ENCODE peak calls at places on chromosomes 7 and 10, in six cellular contexts. E is endothelial cell of umbilical vein, S is psoas muscle, T is tibial nerve, Q is heart right ventricle, V is PC-9. W is an unnamed sample. For H3K27me3, the result is how much of the 10 kb centered on the place peaks cover.

GRCh38 chr7:117755136-117755535 is 118.1 kb downstream of the CTTNBP2 start:
- DNase-seq in E (no peak), S (no peak), T (no peak), Q (no peak), V (no peak), W (no peak)

GRCh38 chr10:68330852-68331454 is 911 bp upstream of the HNRNPH3 start:
- DNase-seq in E (no peak), S (peak), T (peak), Q (peak), V (no peak), W (peak)

GRCh38 chr7:118449797-118450196 is 225.3 kb downstream of the ANKRD7 start:
- DNase-seq in E (no peak), S (no peak), T (no peak), Q (no peak), V (no peak), W (no peak)

GRCh38 chr10:87684001-87684628 is 24.4 kb downstream of the PAPSS2 start:
- DNase-seq in E (no peak), S (no peak), T (no peak), Q (no peak), V (no peak), W (no peak)

GRCh38 chr10:120423350-120424197 is 33.5 kb upstream of the PLPP4 start:
- DNase-seq in E (peak), S (no peak), T (peak), Q (peak), V (no peak), W (peak)

GRCh38 chr7:114086491-114086905 is 167.7 kb upstream of the PPP1R3A start:
- DNase-seq in E (no peak), S (peak), T (no peak), Q (no peak), V (no peak), W (no peak)

GRCh38 chr7:64863969-64864368 is 39.1 kb upstream of the ZNF273 start:
- DNase-seq in E (no peak), S (no peak), T (no peak), Q (no peak), V (no peak), W (no peak)

GRCh38 chr7:128084896-128085608 is 53.8 kb upstream of the LRRC4 start:
- DNase-seq in E (no peak), S (no peak), T (no peak), Q (peak), V (no peak), W (no peak)

GRCh38 chr7:156620246-156620775 is 20.3 kb upstream of the RNF32 start:
- DNase-seq in E (no peak), S (no peak), T (no peak), Q (no peak), V (no peak), W (peak)

GRCh38 chr7:4634166-4634565 is 47.9 kb upstream of the FOXK1 start:
- DNase-seq in E (no peak), S (no peak), T (no peak), Q (no peak), V (peak), W (no peak)

GRCh38 chr10:82796510-82796909 is 921.5 kb downstream of the NRG3 start:
- DNase-seq in E (peak), S (no peak), T (no peak), Q (no peak), V (no peak), W (no peak)

GRCh38 chr7:131843862-131844261 is 287.4 kb upstream of the PODXL start:
- DNase-seq in E (no peak), S (no peak), T (no peak), Q (peak), V (no peak), W (no peak)

GRCh38 chr7:26664735-26665420 is 199.5 kb downstream of the SKAP2 start:
- DNase-seq in E (peak), S (no peak), T (no peak), Q (no peak), V (peak), W (peak)

GRCh38 chr10:117532451-117533107 is 10.0 kb upstream of the EMX2 start:
- DNase-seq in E (no peak), S (no peak), T (no peak), Q (no peak), V (no peak), W (no peak)

GRCh38 chr10:44830022-44830421 is 81.1 kb upstream of the TMEM72 start:
- DNase-seq in E (no peak), S (no peak), T (no peak), Q (no peak), V (peak), W (no peak)

GRCh38 chr7:51350195-51350896 is 33.7 kb upstream of the COBL start:
- DNase-seq in E (no peak), S (no peak), T (no peak), Q (no peak), V (peak), W (peak)

GRCh38 chr7:69776611-69777010 is 178.3 kb downstream of the AUTS2 start:
- DNase-seq in E (no peak), S (no peak), T (no peak), Q (no peak), V (peak), W (no peak)

GRCh38 chr10:127577376-127577775 is 28.3 kb downstream of the NPS start:
- DNase-seq in E (no peak), S (no peak), T (no peak), Q (no peak), V (no peak), W (no peak)

GRCh38 chr7:88153378-88153777 is 66.5 kb downstream of the SRI start:
- DNase-seq in E (no peak), S (no peak), T (no peak), Q (no peak), V (no peak), W (no peak)

GRCh38 chr10:17290226-17290625 is 62.2 kb downstream of the VIM start:
- DNase-seq in E (peak), S (no peak), T (no peak), Q (no peak), V (peak), W (no peak)

GRCh38 chr10:8310930-8311329 is 256.4 kb downstream of the GATA3 start:
- DNase-seq in E (no peak), S (no peak), T (no peak), Q (no peak), V (no peak), W (no peak)

GRCh38 chr7:157506268-157506667 is 169.5 kb downstream of the DNAJB6 start:
- DNase-seq in E (no peak), S (peak), T (no peak), Q (no peak), V (no peak), W (no peak)

GRCh38 chr10:1293636-1294440 is 237.7 kb downstream of the WDR37 start:
- DNase-seq in E (no peak), S (no peak), T (no peak), Q (no peak), V (no peak), W (no peak)

GRCh38 chr7:148723846-148724245 is 25.1 kb downstream of the CUL1 start:
- DNase-seq in E (no peak), S (no peak), T (no peak), Q (no peak), V (no peak), W (no peak)

GRCh38 chr10:90227259-90227658 is 525.9 kb downstream of the KIF20B start:
- DNase-seq in E (peak), S (no peak), T (no peak), Q (no peak), V (peak), W (no peak)

GRCh38 chr7:35253680-35254495 is at the start of gene TBX20:
- DNase-seq in E (peak), S (peak), T (no peak), Q (peak), V (no peak), W (peak)

GRCh38 chr10:13977861-13978843 is 352.6 kb downstream of the FRMD4A start:
- DNase-seq in E (no peak), S (no peak), T (no peak), Q (no peak), V (no peak), W (no peak)

GRCh38 chr10:131121511-131122035 is 189.9 kb downstream of the TCERG1L start:
- DNase-seq in E (no peak), S (no peak), T (no peak), Q (no peak), V (no peak), W (no peak)

GRCh38 chr7:119643558-119643957 is 629.4 kb upstream of the KCND2 start:
- DNase-seq in E (no peak), S (no peak), T (no peak), Q (no peak), V (no peak), W (no peak)

GRCh38 chr10:28975891-28976471 is 298.7 kb downstream of the BAMBI start:
- DNase-seq in E (no peak), S (no peak), T (no peak), Q (no peak), V (no peak), W (no peak)

GRCh38 chr10:94076325-94076841 is 82.7 kb downstream of the PLCE1 start:
- DNase-seq in E (no peak), S (no peak), T (peak), Q (peak), V (no peak), W (peak)

GRCh38 chr10:18145652-18146051 is 5.4 kb downstream of the CACNB2 start:
- DNase-seq in E (no peak), S (no peak), T (no peak), Q (no peak), V (no peak), W (no peak)

GRCh38 chr7:41918597-41918996 is 215.7 kb upstream of the INHBA start:
- DNase-seq in E (no peak), S (no peak), T (no peak), Q (no peak), V (no peak), W (no peak)

GRCh38 chr7:50349399-50349798 is 44.9 kb downstream of the IKZF1 start:
- DNase-seq in E (no peak), S (no peak), T (no peak), Q (no peak), V (no peak), W (no peak)

GRCh38 chr7:27187158-27187701 is 2.2 kb upstream of the HOXA11 start:
- DNase-seq in E (peak), S (no peak), T (no peak), Q (no peak), V (no peak), W (no peak)

GRCh38 chr10:63720072-63720537 is 198.9 kb downstream of the REEP3 start:
- DNase-seq in E (peak), S (no peak), T (peak), Q (peak), V (peak), W (peak)

GRCh38 chr7:4700577-4701235 is 18.6 kb downstream of the FOXK1 start:
- DNase-seq in E (peak), S (no peak), T (no peak), Q (no peak), V (no peak), W (no peak)

GRCh38 chr7:27197137-27198042 is 2.5 kb downstream of the HOXA13 start:
- DNase-seq in E (peak), S (no peak), T (no peak), Q (no peak), V (no peak), W (no peak)

GRCh38 chr10:17023386-17024298 is 106.0 kb downstream of the CUBN start:
- DNase-seq in E (peak), S (no peak), T (peak), Q (peak), V (peak), W (no peak)

GRCh38 chr10:57579926-57580325 is 687.8 kb downstream of the IPMK start:
- DNase-seq in E (no peak), S (no peak), T (no peak), Q (peak), V (no peak), W (peak)

DNA sequence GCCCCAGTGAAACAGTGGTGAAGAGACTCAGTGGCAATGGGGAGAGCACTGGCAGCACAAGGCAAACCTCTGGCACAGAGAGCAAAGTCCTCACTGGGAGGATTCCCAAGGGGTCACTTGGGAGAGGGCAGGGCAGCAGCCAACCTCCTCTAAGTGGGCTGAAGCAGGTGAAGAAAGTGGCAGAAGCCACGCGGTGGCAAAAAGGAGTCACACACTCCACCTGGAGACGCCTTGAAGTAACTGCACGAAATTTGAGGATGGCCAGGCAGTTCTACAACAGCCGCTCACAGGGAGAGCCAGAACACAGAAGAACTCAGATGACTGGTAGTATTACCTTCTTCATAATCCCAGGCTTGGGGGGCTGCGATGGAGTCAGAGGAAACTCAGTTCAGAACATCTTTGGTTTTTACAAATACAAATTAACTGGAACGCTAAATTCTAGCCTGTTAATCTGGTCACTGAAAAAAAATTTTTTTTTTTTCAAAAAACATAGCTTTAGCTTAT is 603 bp upstream of the IL6 start:
- DNase-seq in E (peak), S (peak), T (peak), Q (peak), V (peak), W (peak)
- H3K4me3 ChIP-seq in E (no peak), S (peak), T (no peak), Q (peak), V (peak), W (no peak)

GRCh38 chr10:123148414-123149161 is 652 bp downstream of the HMX2 start:
- DNase-seq in E (no peak), S (no peak), T (no peak), Q (no peak), V (no peak), W (no peak)
- H3K27me3 ChIP-seq in E (half or more), S (half or more), T (half or more), Q (half or more), V (under half), W (under half)

DNA sequence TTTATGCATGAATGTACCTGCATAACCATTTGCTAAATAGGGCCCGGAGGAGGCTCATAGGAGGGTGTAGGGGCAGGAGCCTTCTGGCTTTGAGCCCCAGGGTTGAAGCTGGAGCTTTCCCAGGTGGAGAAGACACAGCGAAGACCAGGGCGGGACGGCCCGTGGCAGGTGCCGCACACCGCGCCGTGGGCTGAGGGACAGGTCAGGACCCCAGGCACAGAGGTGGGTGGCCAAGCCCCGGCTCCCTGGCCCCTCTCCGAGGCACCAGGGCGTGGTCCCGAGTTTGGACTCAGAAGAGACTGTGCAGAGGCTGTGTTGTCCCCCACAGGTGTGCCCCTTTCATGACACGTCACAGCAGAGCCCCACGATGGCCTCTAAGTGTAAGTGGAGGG is 56.5 kb downstream of the PWWP2B start:
- DNase-seq in E (no peak), S (no peak), T (no peak), Q (no peak), V (no peak), W (no peak)
- H3K4me3 ChIP-seq in E (no peak), S (peak), T (no peak), Q (peak), V (no peak), W (peak)

GRCh38 chr10:129968937-129969527 is 5.0 kb upstream of the EBF3 start:
- DNase-seq in E (peak), S (peak), T (peak), Q (no peak), V (no peak), W (no peak)

GRCh38 chr10:129968020-129968861 is 4.2 kb upstream of the EBF3 start:
- DNase-seq in E (no peak), S (peak), T (no peak), Q (no peak), V (no peak), W (no peak)

GRCh38 chr10:129966831-129967578 is 2.9 kb upstream of the EBF3 start:
- DNase-seq in E (no peak), S (peak), T (no peak), Q (no peak), V (no peak), W (no peak)

GRCh38 chr10:129966370-129966769 is 2.3 kb upstream of the EBF3 start:
- DNase-seq in E (no peak), S (no peak), T (no peak), Q (no peak), V (no peak), W (no peak)

DNA sequence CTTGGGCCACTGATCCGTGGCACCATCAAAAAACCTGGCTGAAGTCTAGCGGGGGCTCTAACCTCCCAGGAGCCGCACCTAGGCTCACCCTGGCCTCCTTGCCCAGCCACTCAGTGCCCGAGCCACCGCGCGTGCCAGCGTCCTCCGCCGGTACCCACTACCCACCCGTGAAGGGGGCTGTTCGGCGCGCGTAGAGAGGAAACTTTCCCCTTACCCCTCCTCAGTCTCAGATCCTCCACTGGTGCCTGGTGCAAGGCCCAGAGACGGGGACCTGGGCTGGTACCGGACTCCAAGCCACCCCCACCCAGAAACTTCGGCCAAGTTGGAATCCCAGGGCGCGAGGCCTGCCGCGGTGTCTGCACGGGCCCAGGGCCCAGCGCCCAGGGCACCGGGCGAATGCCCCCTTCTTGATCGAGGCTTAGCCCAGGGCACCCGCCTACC is 3.5 kb upstream of the EBF3 start:
- DNase-seq in E (no peak), S (no peak), T (no peak), Q (no peak), V (no peak), W (no peak)
- H3K27me3 ChIP-seq in E (half or more), S (half or more), T (half or more), Q (half or more), V (under half), W (under half)

DNA sequence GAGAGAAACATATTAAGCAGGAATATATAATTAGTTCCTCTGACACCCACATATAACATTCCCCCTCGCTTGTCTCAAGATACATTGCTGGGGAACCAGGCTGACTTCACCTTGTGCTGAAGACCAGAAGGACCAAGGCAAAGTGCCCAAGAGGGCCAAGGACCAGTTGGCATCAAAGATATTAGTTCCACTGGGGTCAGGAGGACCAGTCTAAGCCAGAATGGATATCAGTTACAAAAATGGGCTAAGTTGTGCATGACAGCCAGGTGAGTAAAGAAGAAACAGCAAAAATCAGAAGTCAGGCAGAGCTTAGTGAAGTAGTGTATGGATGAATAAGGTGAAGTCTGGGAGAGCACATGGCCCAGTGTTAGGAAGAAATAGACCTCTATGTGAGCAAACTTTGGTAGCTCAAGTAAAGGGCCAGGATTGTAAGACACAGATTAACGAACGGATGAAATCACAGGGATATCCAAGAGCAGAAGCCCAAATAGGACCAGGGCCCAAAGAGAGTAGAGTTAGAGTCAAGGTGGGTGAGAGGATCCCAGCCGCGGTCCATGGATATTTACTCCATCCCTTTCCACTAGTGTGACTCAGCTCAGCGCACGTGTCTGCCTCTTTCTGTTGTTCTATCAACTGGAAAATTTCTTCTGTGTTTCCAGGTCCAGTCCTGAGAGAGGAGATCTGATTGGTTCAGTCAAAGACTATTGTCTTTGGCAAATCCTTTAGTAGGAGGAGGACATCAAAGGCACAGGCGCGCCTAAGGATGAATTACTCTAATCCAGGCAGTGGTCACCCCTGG is 5.0 kb downstream of the CALD1 start:
- DNase-seq in E (peak), S (no peak), T (peak), Q (no peak), V (no peak), W (no peak)
- H3K4me3 ChIP-seq in E (no peak), S (no peak), T (no peak), Q (no peak), V (no peak), W (no peak)

DNA sequence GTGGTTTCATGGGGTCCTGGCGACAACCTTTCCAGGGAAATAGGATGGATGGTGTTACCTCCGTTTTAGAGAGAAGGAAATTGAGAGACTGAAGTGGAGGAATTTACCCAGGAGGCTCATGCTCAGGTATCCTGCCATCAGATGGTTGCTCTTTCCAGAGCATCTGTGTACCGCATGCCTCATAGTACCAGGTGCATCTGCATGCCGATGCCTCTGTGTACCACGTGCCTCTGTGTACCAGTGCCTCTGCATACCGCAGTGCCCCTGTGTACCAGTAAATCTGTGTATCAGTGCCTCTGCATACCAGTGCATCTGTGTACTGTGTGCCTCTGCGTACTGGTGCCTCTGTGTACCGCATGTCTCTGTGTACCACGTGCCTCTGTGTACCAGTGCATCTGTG is 3.2 kb downstream of the VWA2 start:
- DNase-seq in E (no peak), S (no peak), T (no peak), Q (no peak), V (no peak), W (no peak)
- H3K27me3 ChIP-seq in E (under half), S (half or more), T (half or more), Q (half or more), V (under half), W (under half)

GRCh38 chr7:44309271-44310091 is 15.9 kb downstream of the CAMK2B start:
- DNase-seq in E (peak), S (peak), T (no peak), Q (no peak), V (no peak), W (peak)
- H3K4me3 ChIP-seq in E (peak), S (peak), T (peak), Q (peak), V (no peak), W (peak)

W was measured in Caco-2.